ENCODE peak calls at places on chromosomes 2 and 18, in seven cellular contexts. One of them, this sample, is unnamed.

GRCh38 chr2:5758346-5758745 is 66.2 kb downstream of the SOX11 start:
- DNase-seq in PC-3: no peak
- DNase-seq in cardiac fibroblast: no peak
- DNase-seq in neural progenitor cell: no peak
- DNase-seq in CD4-positive, alpha-beta T cell: no peak
- DNase-seq in A549: no peak
- DNase-seq in lung: no peak
- DNase-seq in this sample: no peak

GRCh38 chr18:59142274-59142673 is 2.6 kb downstream of the SEC11C start:
- DNase-seq in PC-3: no peak
- DNase-seq in cardiac fibroblast: no peak
- DNase-seq in neural progenitor cell: no peak
- DNase-seq in CD4-positive, alpha-beta T cell: no peak
- DNase-seq in A549: no peak
- DNase-seq in lung: no peak
- DNase-seq in this sample: no peak

GRCh38 chr2:208266641-208267335 is 733 bp downstream of the PIKFYVE start:
- DNase-seq in PC-3: peak
- DNase-seq in cardiac fibroblast: peak
- DNase-seq in neural progenitor cell: no peak
- DNase-seq in CD4-positive, alpha-beta T cell: no peak
- DNase-seq in A549: no peak
- DNase-seq in lung: no peak
- DNase-seq in this sample: no peak

GRCh38 chr2:190084704-190085103 is 22.2 kb upstream of the MSTN start:
- DNase-seq in PC-3: no peak
- DNase-seq in cardiac fibroblast: no peak
- DNase-seq in neural progenitor cell: no peak
- DNase-seq in CD4-positive, alpha-beta T cell: no peak
- DNase-seq in A549: no peak
- DNase-seq in lung: no peak
- DNase-seq in this sample: no peak

GRCh38 chr2:85935746-85936208 is 47.0 kb upstream of the ST3GAL5 start:
- DNase-seq in PC-3: peak
- DNase-seq in cardiac fibroblast: peak
- DNase-seq in neural progenitor cell: peak
- DNase-seq in CD4-positive, alpha-beta T cell: no peak
- DNase-seq in A549: peak
- DNase-seq in lung: no peak
- DNase-seq in this sample: peak

GRCh38 chr2:172440795-172441194 is 13.4 kb downstream of the ITGA6 start:
- DNase-seq in PC-3: peak
- DNase-seq in cardiac fibroblast: no peak
- DNase-seq in neural progenitor cell: peak
- DNase-seq in CD4-positive, alpha-beta T cell: no peak
- DNase-seq in A549: peak
- DNase-seq in lung: no peak
- DNase-seq in this sample: no peak

GRCh38 chr2:29443627-29444026 is 328.4 kb downstream of the CLIP4 start:
- DNase-seq in PC-3: peak
- DNase-seq in cardiac fibroblast: no peak
- DNase-seq in neural progenitor cell: no peak
- DNase-seq in CD4-positive, alpha-beta T cell: no peak
- DNase-seq in A549: no peak
- DNase-seq in lung: no peak
- DNase-seq in this sample: peak

GRCh38 chr2:192151848-192152247 is 42.9 kb downstream of the TMEFF2 start:
- DNase-seq in PC-3: no peak
- DNase-seq in cardiac fibroblast: peak
- DNase-seq in neural progenitor cell: no peak
- DNase-seq in CD4-positive, alpha-beta T cell: no peak
- DNase-seq in A549: no peak
- DNase-seq in lung: no peak
- DNase-seq in this sample: no peak

GRCh38 chr2:231680992-231681852 is 27.1 kb upstream of the PTMA start:
- DNase-seq in PC-3: peak
- DNase-seq in cardiac fibroblast: peak
- DNase-seq in neural progenitor cell: peak
- DNase-seq in CD4-positive, alpha-beta T cell: no peak
- DNase-seq in A549: peak
- DNase-seq in lung: peak
- DNase-seq in this sample: peak

GRCh38 chr2:25072606-25073005 is 30.7 kb downstream of the EFR3B start:
- DNase-seq in PC-3: no peak
- DNase-seq in cardiac fibroblast: no peak
- DNase-seq in neural progenitor cell: no peak
- DNase-seq in CD4-positive, alpha-beta T cell: no peak
- DNase-seq in A549: no peak
- DNase-seq in lung: no peak
- DNase-seq in this sample: no peak

GRCh38 chr2:16477648-16478047 is 188.0 kb downstream of the CYRIA start:
- DNase-seq in PC-3: no peak
- DNase-seq in cardiac fibroblast: no peak
- DNase-seq in neural progenitor cell: no peak
- DNase-seq in CD4-positive, alpha-beta T cell: no peak
- DNase-seq in A549: no peak
- DNase-seq in lung: no peak
- DNase-seq in this sample: no peak

GRCh38 chr2:157932480-157933205 is 56.5 kb upstream of the ACVR1 start:
- DNase-seq in PC-3: no peak
- DNase-seq in cardiac fibroblast: no peak
- DNase-seq in neural progenitor cell: peak
- DNase-seq in CD4-positive, alpha-beta T cell: no peak
- DNase-seq in A549: no peak
- DNase-seq in lung: no peak
- DNase-seq in this sample: no peak

GRCh38 chr18:45783097-45784075 is 42.1 kb upstream of the SIGLEC15 start:
- DNase-seq in PC-3: no peak
- DNase-seq in cardiac fibroblast: peak
- DNase-seq in neural progenitor cell: peak
- DNase-seq in CD4-positive, alpha-beta T cell: no peak
- DNase-seq in A549: peak
- DNase-seq in lung: no peak
- DNase-seq in this sample: peak

GRCh38 chr18:37450434-37451133 is 115.0 kb downstream of the CELF4 start:
- DNase-seq in PC-3: no peak
- DNase-seq in cardiac fibroblast: no peak
- DNase-seq in neural progenitor cell: peak
- DNase-seq in CD4-positive, alpha-beta T cell: no peak
- DNase-seq in A549: no peak
- DNase-seq in lung: no peak
- DNase-seq in this sample: peak

GRCh38 chr2:232781765-232782164 is 5.4 kb upstream of the KCNJ13 start:
- DNase-seq in PC-3: peak
- DNase-seq in cardiac fibroblast: peak
- DNase-seq in neural progenitor cell: no peak
- DNase-seq in CD4-positive, alpha-beta T cell: no peak
- DNase-seq in A549: peak
- DNase-seq in lung: no peak
- DNase-seq in this sample: peak

GRCh38 chr18:36387296-36387695 is 89.8 kb downstream of the FHOD3 start:
- DNase-seq in PC-3: no peak
- DNase-seq in cardiac fibroblast: no peak
- DNase-seq in neural progenitor cell: no peak
- DNase-seq in CD4-positive, alpha-beta T cell: no peak
- DNase-seq in A549: no peak
- DNase-seq in lung: no peak
- DNase-seq in this sample: no peak

GRCh38 chr2:206846854-206847834 is 81.7 kb downstream of the FASTKD2 start:
- DNase-seq in PC-3: no peak
- DNase-seq in cardiac fibroblast: no peak
- DNase-seq in neural progenitor cell: no peak
- DNase-seq in CD4-positive, alpha-beta T cell: no peak
- DNase-seq in A549: no peak
- DNase-seq in lung: no peak
- DNase-seq in this sample: no peak

GRCh38 chr2:199379251-199379650 is 78.5 kb downstream of the SATB2 start:
- DNase-seq in PC-3: peak
- DNase-seq in cardiac fibroblast: peak
- DNase-seq in neural progenitor cell: no peak
- DNase-seq in CD4-positive, alpha-beta T cell: no peak
- DNase-seq in A549: peak
- DNase-seq in lung: no peak
- DNase-seq in this sample: peak

GRCh38 chr2:42200534-42201227 is 31.5 kb downstream of the EML4 start:
- DNase-seq in PC-3: no peak
- DNase-seq in cardiac fibroblast: peak
- DNase-seq in neural progenitor cell: no peak
- DNase-seq in CD4-positive, alpha-beta T cell: no peak
- DNase-seq in A549: no peak
- DNase-seq in lung: no peak
- DNase-seq in this sample: peak

GRCh38 chr2:176457486-176457885 is 188.2 kb downstream of the MTX2 start:
- DNase-seq in PC-3: no peak
- DNase-seq in cardiac fibroblast: peak
- DNase-seq in neural progenitor cell: no peak
- DNase-seq in CD4-positive, alpha-beta T cell: no peak
- DNase-seq in A549: no peak
- DNase-seq in lung: no peak
- DNase-seq in this sample: no peak

DNA sequence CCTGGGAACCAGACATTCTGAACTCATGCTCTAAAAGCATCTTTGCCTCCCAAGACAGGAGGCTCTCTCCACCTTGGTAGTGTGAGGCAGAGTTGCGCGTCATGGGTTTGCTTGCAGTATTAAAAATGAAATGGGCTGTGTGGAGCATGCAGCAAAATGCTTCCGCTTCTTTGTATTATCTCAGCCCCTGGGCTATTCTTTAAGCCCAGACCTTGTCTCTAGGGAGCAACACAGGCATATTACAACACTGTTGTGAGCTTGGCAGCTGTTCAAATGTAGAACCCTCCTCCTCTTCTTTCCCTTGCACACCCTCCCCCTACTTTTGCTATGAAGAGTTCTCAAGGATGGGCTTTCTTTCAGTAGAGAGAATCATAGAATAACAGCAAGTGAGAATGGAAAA is 185.1 kb upstream of the LHCGR start:
- DNase-seq in PC-3: no peak
- DNase-seq in cardiac fibroblast: peak
- DNase-seq in neural progenitor cell: no peak
- DNase-seq in CD4-positive, alpha-beta T cell: no peak
- DNase-seq in A549: no peak
- DNase-seq in lung: no peak
- DNase-seq in this sample: no peak
- TF ChIP-seq CTCF in PC-3: no peak
- TF ChIP-seq CTCF in cardiac fibroblast: no peak
- TF ChIP-seq CTCF in neural progenitor cell: no peak
- TF ChIP-seq CTCF in CD4-positive, alpha-beta T cell: no peak
- TF ChIP-seq CTCF in A549: no peak
- TF ChIP-seq CTCF in lung: no peak
- TF ChIP-seq CTCF in this sample: no peak

DNA sequence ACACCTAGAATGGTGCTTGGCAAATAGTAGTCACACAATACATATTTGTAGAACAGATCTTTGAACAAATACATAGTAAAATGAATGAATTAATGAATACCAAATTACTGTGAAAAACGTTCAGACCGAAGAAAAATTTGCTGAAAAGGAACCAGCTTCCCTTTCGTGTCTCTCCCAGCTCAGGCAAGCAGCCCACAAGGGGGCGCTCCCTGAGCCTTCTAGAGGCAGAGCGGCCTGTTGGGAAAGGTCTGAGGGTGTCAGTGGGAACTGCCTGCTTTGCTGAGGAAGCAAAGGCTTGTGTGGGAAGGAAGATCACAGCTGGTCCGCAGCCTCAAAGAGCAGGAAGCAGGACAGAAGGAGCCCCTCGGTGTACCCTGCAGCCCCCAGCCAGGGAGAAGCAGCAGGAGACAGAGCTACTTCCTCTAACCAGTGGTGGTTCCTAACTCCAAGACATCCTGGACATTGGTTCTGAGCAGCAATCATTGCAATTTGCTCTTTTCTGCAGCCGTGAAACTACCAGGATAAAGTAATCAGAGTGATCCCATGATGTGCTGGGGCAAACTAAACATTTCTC is 231.1 kb downstream of the ANKRD30B start:
- DNase-seq in PC-3: peak
- DNase-seq in cardiac fibroblast: peak
- DNase-seq in neural progenitor cell: no peak
- DNase-seq in CD4-positive, alpha-beta T cell: no peak
- DNase-seq in A549: peak
- DNase-seq in lung: peak
- DNase-seq in this sample: no peak
- TF ChIP-seq CTCF in PC-3: peak
- TF ChIP-seq CTCF in cardiac fibroblast: peak
- TF ChIP-seq CTCF in neural progenitor cell: no peak
- TF ChIP-seq CTCF in CD4-positive, alpha-beta T cell: no peak
- TF ChIP-seq CTCF in A549: no peak
- TF ChIP-seq CTCF in lung: no peak
- TF ChIP-seq CTCF in this sample: peak

GRCh38 chr2:106085441-106085911 is 108.6 kb downstream of the UXS1 start:
- DNase-seq in PC-3: peak
- DNase-seq in cardiac fibroblast: peak
- DNase-seq in neural progenitor cell: peak
- DNase-seq in CD4-positive, alpha-beta T cell: peak
- DNase-seq in A549: peak
- DNase-seq in lung: peak
- DNase-seq in this sample: peak
- TF ChIP-seq CTCF in PC-3: peak
- TF ChIP-seq CTCF in cardiac fibroblast: peak
- TF ChIP-seq CTCF in neural progenitor cell: peak
- TF ChIP-seq CTCF in CD4-positive, alpha-beta T cell: peak
- TF ChIP-seq CTCF in A549: no peak
- TF ChIP-seq CTCF in lung: no peak
- TF ChIP-seq CTCF in this sample: peak

GRCh38 chr2:63194175-63194574 is 143.5 kb downstream of the OTX1 start:
- DNase-seq in PC-3: no peak
- DNase-seq in cardiac fibroblast: no peak
- DNase-seq in neural progenitor cell: no peak
- DNase-seq in CD4-positive, alpha-beta T cell: no peak
- DNase-seq in A549: no peak
- DNase-seq in lung: no peak
- DNase-seq in this sample: no peak

GRCh38 chr2:63192889-63193778 is 142.5 kb downstream of the OTX1 start:
- DNase-seq in PC-3: no peak
- DNase-seq in cardiac fibroblast: no peak
- DNase-seq in neural progenitor cell: no peak
- DNase-seq in CD4-positive, alpha-beta T cell: no peak
- DNase-seq in A549: peak
- DNase-seq in lung: no peak
- DNase-seq in this sample: no peak

GRCh38 chr2:63186331-63186730 is 135.7 kb downstream of the OTX1 start:
- DNase-seq in PC-3: peak
- DNase-seq in cardiac fibroblast: no peak
- DNase-seq in neural progenitor cell: no peak
- DNase-seq in CD4-positive, alpha-beta T cell: no peak
- DNase-seq in A549: no peak
- DNase-seq in lung: no peak
- DNase-seq in this sample: no peak

GRCh38 chr2:63192169-63192888 is 141.7 kb downstream of the OTX1 start:
- DNase-seq in PC-3: no peak
- DNase-seq in cardiac fibroblast: no peak
- DNase-seq in neural progenitor cell: no peak
- DNase-seq in CD4-positive, alpha-beta T cell: no peak
- DNase-seq in A549: no peak
- DNase-seq in lung: no peak
- DNase-seq in this sample: no peak

DNA sequence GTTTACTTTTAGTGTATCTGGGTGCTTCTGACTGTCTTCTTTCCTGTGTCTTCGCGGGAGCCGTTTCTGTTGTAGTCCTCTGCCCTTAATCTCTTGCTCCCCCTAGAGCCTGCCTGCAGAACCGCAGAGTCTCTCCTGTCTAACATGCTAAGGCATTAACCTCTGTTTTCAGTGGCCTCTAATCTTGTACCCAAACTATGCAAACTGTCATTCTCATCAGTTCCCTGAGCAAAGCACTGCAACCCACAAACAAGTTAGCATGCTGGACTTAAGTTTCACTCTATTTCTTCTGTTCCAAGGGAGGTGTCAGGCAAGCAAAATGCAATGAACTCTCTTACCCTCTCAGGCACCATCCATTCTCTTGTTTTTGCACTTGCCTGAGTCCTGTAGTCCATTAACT is 138.4 kb downstream of the OTX1 start:
- DNase-seq in PC-3: peak
- DNase-seq in cardiac fibroblast: peak
- DNase-seq in neural progenitor cell: peak
- DNase-seq in CD4-positive, alpha-beta T cell: no peak
- DNase-seq in A549: peak
- DNase-seq in lung: no peak
- DNase-seq in this sample: peak
- TF ChIP-seq CTCF in PC-3: peak
- TF ChIP-seq CTCF in cardiac fibroblast: peak
- TF ChIP-seq CTCF in neural progenitor cell: peak
- TF ChIP-seq CTCF in CD4-positive, alpha-beta T cell: no peak
- TF ChIP-seq CTCF in A549: peak
- TF ChIP-seq CTCF in lung: no peak
- TF ChIP-seq CTCF in this sample: peak

This sample was measured in HFFc6.